ENCODE peak calls at places on chromosomes 3 and 15, in five cellular contexts. One of them, this sample, is unnamed.

GRCh38 chr15:45371546-45371945 is 6.8 kb downstream of the GATM start:
- DNase-seq in fibroblast of the aortic adventitia: no peak
- DNase-seq in choroid plexus epithelial cell: no peak
- DNase-seq in fibroblast of mammary gland: no peak
- DNase-seq in A673: no peak
- DNase-seq in this sample: no peak

GRCh38 chr3:126446791-126447190 is 28.9 kb downstream of the ZXDC start:
- DNase-seq in fibroblast of the aortic adventitia: no peak
- DNase-seq in choroid plexus epithelial cell: peak
- DNase-seq in fibroblast of mammary gland: no peak
- DNase-seq in A673: no peak
- DNase-seq in this sample: no peak

GRCh38 chr3:53227993-53228885 is 27.6 kb downstream of the TKT start:
- DNase-seq in fibroblast of the aortic adventitia: no peak
- DNase-seq in choroid plexus epithelial cell: no peak
- DNase-seq in fibroblast of mammary gland: no peak
- DNase-seq in A673: no peak
- DNase-seq in this sample: no peak

GRCh38 chr3:173870976-173871375 is 473.4 kb downstream of the NLGN1 start:
- DNase-seq in fibroblast of the aortic adventitia: no peak
- DNase-seq in choroid plexus epithelial cell: no peak
- DNase-seq in fibroblast of mammary gland: no peak
- DNase-seq in A673: no peak
- DNase-seq in this sample: no peak

GRCh38 chr3:53243165-53243564 is 12.7 kb downstream of the TKT start:
- DNase-seq in fibroblast of the aortic adventitia: peak
- DNase-seq in choroid plexus epithelial cell: peak
- DNase-seq in fibroblast of mammary gland: peak
- DNase-seq in A673: peak
- DNase-seq in this sample: peak

GRCh38 chr15:42836251-42836650 is 84.3 kb downstream of the TTBK2 start:
- DNase-seq in fibroblast of the aortic adventitia: peak
- DNase-seq in choroid plexus epithelial cell: peak
- DNase-seq in fibroblast of mammary gland: peak
- DNase-seq in A673: no peak
- DNase-seq in this sample: no peak

GRCh38 chr3:72137865-72138861 is 353.2 kb upstream of the PROK2 start:
- DNase-seq in fibroblast of the aortic adventitia: no peak
- DNase-seq in choroid plexus epithelial cell: no peak
- DNase-seq in fibroblast of mammary gland: no peak
- DNase-seq in A673: no peak
- DNase-seq in this sample: no peak

GRCh38 chr15:66593219-66593780 is 27.5 kb upstream of the LCTL start:
- DNase-seq in fibroblast of the aortic adventitia: no peak
- DNase-seq in choroid plexus epithelial cell: peak
- DNase-seq in fibroblast of mammary gland: no peak
- DNase-seq in A673: no peak
- DNase-seq in this sample: peak

DNA sequence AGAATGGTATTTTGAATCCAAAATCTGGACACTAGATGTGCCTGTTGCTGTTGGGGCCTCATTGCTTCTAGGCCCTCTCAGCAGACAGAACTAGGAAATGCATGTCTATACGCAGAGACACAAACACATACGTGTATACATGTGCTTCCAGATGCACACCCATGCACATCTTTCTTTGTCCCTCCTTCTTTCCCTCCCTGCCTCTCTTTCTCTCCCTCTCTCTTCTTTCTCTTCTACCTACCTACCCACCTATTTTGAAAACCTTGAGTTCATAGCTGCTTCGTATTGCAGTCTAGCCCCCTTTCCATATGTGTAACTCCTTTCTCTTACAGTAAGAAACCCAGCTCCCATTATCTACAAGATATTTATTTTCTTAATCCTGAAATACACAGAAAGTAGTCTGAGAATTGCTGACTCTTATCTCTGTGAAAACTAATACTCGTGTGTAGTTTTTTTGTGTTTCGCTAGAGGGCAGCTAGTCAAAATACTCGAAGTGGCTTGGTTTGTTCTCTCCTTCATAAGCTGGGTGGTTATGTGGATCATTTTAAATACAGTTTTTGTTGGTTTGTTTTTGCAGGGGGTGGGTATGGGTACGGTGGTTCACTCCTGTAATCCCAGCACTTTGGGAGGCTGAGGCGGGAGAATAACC is 18.5 kb downstream of the RPL32 start:
- DNase-seq in fibroblast of the aortic adventitia: peak
- DNase-seq in choroid plexus epithelial cell: peak
- DNase-seq in fibroblast of mammary gland: peak
- DNase-seq in A673: no peak
- DNase-seq in this sample: peak
- TF ChIP-seq CTCF in fibroblast of the aortic adventitia: peak
- TF ChIP-seq CTCF in choroid plexus epithelial cell: peak
- TF ChIP-seq CTCF in fibroblast of mammary gland: peak
- TF ChIP-seq CTCF in A673: peak
- TF ChIP-seq CTCF in this sample: peak

GRCh38 chr3:181716916-181717315 is 5.2 kb downstream of the SOX2 start:
- DNase-seq in fibroblast of the aortic adventitia: no peak
- DNase-seq in choroid plexus epithelial cell: no peak
- DNase-seq in fibroblast of mammary gland: no peak
- DNase-seq in A673: peak
- DNase-seq in this sample: no peak
- H3K4me3 ChIP-seq in fibroblast of the aortic adventitia: no peak
- H3K4me3 ChIP-seq in choroid plexus epithelial cell: no peak
- H3K4me3 ChIP-seq in fibroblast of mammary gland: no peak
- H3K4me3 ChIP-seq in A673: peak
- H3K4me3 ChIP-seq in this sample: no peak

DNA sequence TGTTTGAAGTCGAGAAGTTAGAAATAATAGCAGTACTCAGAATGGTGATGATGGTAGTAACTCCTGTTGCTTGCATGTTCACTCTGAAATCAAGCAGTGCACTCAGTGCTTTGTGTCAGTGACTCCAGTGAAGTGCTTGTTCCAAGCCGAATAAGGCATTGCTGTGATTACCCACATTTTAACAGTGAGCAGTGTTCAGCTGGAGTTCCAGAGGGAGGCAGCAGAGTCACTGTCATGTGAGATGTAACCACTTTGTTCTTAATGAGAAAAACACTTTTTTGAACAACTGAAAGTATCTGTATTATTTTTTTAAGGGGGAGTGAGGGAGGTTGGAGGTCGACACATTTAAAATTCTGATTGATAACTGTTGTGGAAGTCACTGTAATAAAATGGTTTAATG is 3.7 kb downstream of the MDFIC2 start:
- DNase-seq in fibroblast of the aortic adventitia: peak
- DNase-seq in choroid plexus epithelial cell: peak
- DNase-seq in fibroblast of mammary gland: peak
- DNase-seq in A673: peak
- DNase-seq in this sample: peak
- TF ChIP-seq CTCF in fibroblast of the aortic adventitia: peak
- TF ChIP-seq CTCF in choroid plexus epithelial cell: peak
- TF ChIP-seq CTCF in fibroblast of mammary gland: no peak
- TF ChIP-seq CTCF in A673: peak
- TF ChIP-seq CTCF in this sample: no peak

DNA sequence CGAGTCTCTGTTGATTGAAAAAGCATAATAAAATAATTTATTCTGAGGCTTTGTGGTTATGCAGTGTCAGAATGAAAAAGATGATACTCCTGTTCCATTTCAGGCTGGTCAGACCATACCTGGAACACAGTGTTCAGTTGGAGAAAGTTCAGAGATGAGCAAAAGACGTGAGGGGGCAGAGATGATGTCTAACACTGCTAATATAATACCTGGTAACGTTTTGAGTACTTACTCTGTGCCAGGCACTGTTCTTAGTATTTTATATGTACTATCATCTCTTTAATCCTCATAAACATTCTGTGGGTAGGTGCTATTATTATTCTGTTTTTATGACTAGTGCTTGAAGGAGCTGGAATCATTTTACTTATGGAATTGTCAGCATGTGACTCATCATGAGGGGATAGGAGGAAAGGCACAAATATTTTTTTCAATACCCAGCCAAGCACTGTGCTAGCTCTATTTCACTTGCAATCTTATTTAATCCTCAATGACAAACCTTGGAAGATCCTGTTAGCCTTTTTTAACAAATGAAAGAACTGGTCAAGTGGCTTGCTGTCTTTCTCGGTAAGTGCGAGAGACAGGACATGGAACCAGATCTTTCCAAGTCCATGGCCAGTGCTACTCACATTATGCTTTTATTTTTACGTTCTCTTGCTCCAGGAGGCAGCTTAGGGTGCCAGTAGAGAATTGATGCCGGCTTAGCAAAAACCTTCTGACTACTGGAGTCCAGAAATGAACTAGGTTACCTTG is 31.9 kb downstream of the IQGAP1 start:
- DNase-seq in fibroblast of the aortic adventitia: peak
- DNase-seq in choroid plexus epithelial cell: peak
- DNase-seq in fibroblast of mammary gland: peak
- DNase-seq in A673: peak
- DNase-seq in this sample: peak
- H3K4me3 ChIP-seq in fibroblast of the aortic adventitia: peak
- H3K4me3 ChIP-seq in choroid plexus epithelial cell: no peak
- H3K4me3 ChIP-seq in fibroblast of mammary gland: peak
- H3K4me3 ChIP-seq in A673: peak
- H3K4me3 ChIP-seq in this sample: no peak

GRCh38 chr3:133283958-133284807 is 115.7 kb upstream of the BFSP2 start:
- DNase-seq in fibroblast of the aortic adventitia: no peak
- DNase-seq in choroid plexus epithelial cell: no peak
- DNase-seq in fibroblast of mammary gland: no peak
- DNase-seq in A673: no peak
- DNase-seq in this sample: no peak
- TF ChIP-seq CTCF in fibroblast of the aortic adventitia: no peak
- TF ChIP-seq CTCF in choroid plexus epithelial cell: no peak
- TF ChIP-seq CTCF in fibroblast of mammary gland: no peak
- TF ChIP-seq CTCF in A673: no peak
- TF ChIP-seq CTCF in this sample: no peak

GRCh38 chr3:42151596-42152145 is 60.5 kb downstream of the TRAK1 start:
- DNase-seq in fibroblast of the aortic adventitia: no peak
- DNase-seq in choroid plexus epithelial cell: no peak
- DNase-seq in fibroblast of mammary gland: no peak
- DNase-seq in A673: no peak
- DNase-seq in this sample: no peak
- H3K4me3 ChIP-seq in fibroblast of the aortic adventitia: no peak
- H3K4me3 ChIP-seq in choroid plexus epithelial cell: no peak
- H3K4me3 ChIP-seq in fibroblast of mammary gland: no peak
- H3K4me3 ChIP-seq in A673: no peak
- H3K4me3 ChIP-seq in this sample: no peak

GRCh38 chr15:49715213-49715612 is 94.4 kb downstream of the DTWD1 start:
- DNase-seq in fibroblast of the aortic adventitia: no peak
- DNase-seq in choroid plexus epithelial cell: no peak
- DNase-seq in fibroblast of mammary gland: no peak
- DNase-seq in A673: no peak
- DNase-seq in this sample: no peak
- TF ChIP-seq CTCF in fibroblast of the aortic adventitia: no peak
- TF ChIP-seq CTCF in choroid plexus epithelial cell: no peak
- TF ChIP-seq CTCF in fibroblast of mammary gland: no peak
- TF ChIP-seq CTCF in A673: no peak
- TF ChIP-seq CTCF in this sample: no peak

GRCh38 chr3:98529856-98530459 is 1.8 kb upstream of the GPR15 start:
- DNase-seq in fibroblast of the aortic adventitia: no peak
- DNase-seq in choroid plexus epithelial cell: no peak
- DNase-seq in fibroblast of mammary gland: no peak
- DNase-seq in A673: no peak
- DNase-seq in this sample: no peak

GRCh38 chr3:98521897-98522537 is 685 bp downstream of the CLDND1 start:
- DNase-seq in fibroblast of the aortic adventitia: peak
- DNase-seq in choroid plexus epithelial cell: peak
- DNase-seq in fibroblast of mammary gland: peak
- DNase-seq in A673: peak
- DNase-seq in this sample: peak

GRCh38 chr3:98528474-98529346 is 3.1 kb upstream of the GPR15 start:
- DNase-seq in fibroblast of the aortic adventitia: no peak
- DNase-seq in choroid plexus epithelial cell: no peak
- DNase-seq in fibroblast of mammary gland: no peak
- DNase-seq in A673: no peak
- DNase-seq in this sample: no peak

GRCh38 chr3:98522538-98523281 is at the start of gene CLDND1:
- DNase-seq in fibroblast of the aortic adventitia: peak
- DNase-seq in choroid plexus epithelial cell: peak
- DNase-seq in fibroblast of mammary gland: peak
- DNase-seq in A673: peak
- DNase-seq in this sample: peak

DNA sequence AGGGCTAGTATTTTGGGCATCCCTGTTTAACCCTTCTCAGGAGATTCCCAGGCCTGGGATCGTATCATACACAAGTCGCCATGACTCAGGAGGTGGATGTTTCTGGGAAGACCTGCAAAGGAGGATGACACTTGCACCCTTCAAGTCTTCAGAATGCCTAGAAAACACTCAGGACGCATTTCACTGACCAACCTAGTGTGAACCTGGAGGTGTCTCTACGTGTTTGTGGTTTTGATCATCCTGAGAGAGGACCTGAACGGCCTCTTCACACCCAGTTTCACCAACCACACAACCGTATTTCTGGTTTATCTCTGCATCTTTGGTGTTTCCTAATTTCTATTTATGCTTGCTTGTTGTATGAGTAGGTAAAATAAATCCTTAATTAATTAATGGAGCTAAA is 2.8 kb upstream of the CLDND1 start:
- DNase-seq in fibroblast of the aortic adventitia: no peak
- DNase-seq in choroid plexus epithelial cell: no peak
- DNase-seq in fibroblast of mammary gland: no peak
- DNase-seq in A673: no peak
- DNase-seq in this sample: no peak
- H3K4me3 ChIP-seq in fibroblast of the aortic adventitia: no peak
- H3K4me3 ChIP-seq in choroid plexus epithelial cell: no peak
- H3K4me3 ChIP-seq in fibroblast of mammary gland: no peak
- H3K4me3 ChIP-seq in A673: no peak
- H3K4me3 ChIP-seq in this sample: no peak